ENCODE peak calls at places on chromosomes 16 and 17, in ten cellular contexts. S is NCI-H1930, G is mammary epithelial cell, D is AG08395, E is uterus, I is erythroblast, V is NCI-H510A, R is NCI-H1105 treated with DMSO at 0.1 percent for 48 hours, F is EL, O is sciatic nerve. A is an unnamed sample.
A peak's percentile ranks its signal among the peaks of the same experiment; 100 is the strongest.

GRCh38 chr17:69326302-69327059 is 452 bp downstream of the ABCA5 start:
- DNase-seq in I (no peak), D (peak; percentile 10), O (no peak), R (peak; percentile 44), F (peak; percentile 49), V (no peak), S (no peak), E (no peak), G (peak; percentile 76), A (no peak)

GRCh38 chr17:41654134-41654907 is 29.9 kb upstream of the KRT17 start:
- DNase-seq in I (no peak), G (peak; percentile 100), V (no peak), F (no peak), E (no peak), R (peak; percentile 37), O (no peak), D (no peak), S (no peak), A (no peak)

GRCh38 chr16:53504665-53505064 is 1.7 kb upstream of the AKTIP start:
- DNase-seq in I (no peak), O (no peak), S (no peak), D (no peak), E (peak; percentile 40), R (no peak), G (peak; percentile 4), F (peak; percentile 47), V (no peak), A (peak; percentile 46)

GRCh38 chr16:88499836-88500251 is 46.8 kb downstream of the ZFPM1 start:
- DNase-seq in E (no peak), G (no peak), O (no peak), V (no peak), S (no peak), I (peak; percentile 58), F (no peak), R (no peak), D (no peak), A (no peak)

GRCh38 chr17:46862949-46863348 is 11.6 kb downstream of the WNT9B start:
- DNase-seq in G (no peak), D (no peak), V (no peak), I (peak; percentile 30), O (no peak), R (no peak), S (no peak), F (no peak), E (no peak), A (no peak)

GRCh38 chr16:48035142-48035541 is 120.7 kb downstream of the ABCC12 start:
- DNase-seq in V (no peak), S (no peak), F (no peak), G (peak; percentile 12), I (no peak), O (no peak), E (no peak), R (no peak), D (no peak), A (no peak)

GRCh38 chr17:65800655-65801054 is 239.2 kb upstream of the AXIN2 start:
- DNase-seq in V (no peak), D (no peak), R (no peak), S (no peak), F (no peak), E (no peak), G (no peak), O (no peak), I (no peak), A (no peak)

GRCh38 chr17:69913241-69914015 is 161.6 kb upstream of the KCNJ16 start:
- DNase-seq in D (no peak), I (no peak), E (no peak), G (no peak), O (no peak), R (no peak), S (no peak), F (no peak), V (no peak), A (no peak)

GRCh38 chr17:40554646-40555295 is 10.5 kb downstream of the CCR7 start:
- DNase-seq in V (no peak), I (no peak), S (no peak), R (no peak), F (no peak), G (no peak), O (peak; percentile 63), E (peak; percentile 29), D (no peak), A (no peak)

GRCh38 chr16:66695935-66696668 is 441 bp downstream of the CMTM4 start:
- DNase-seq in F (no peak), O (peak; percentile 62), D (no peak), S (no peak), I (no peak), E (peak; percentile 19), G (peak; percentile 65), R (peak; percentile 39), V (peak; percentile 37), A (no peak)

GRCh38 chr17:46192484-46193245 is 564 bp downstream of the KANSL1 start:
- DNase-seq in V (peak; percentile 87), R (peak; percentile 80), G (peak; percentile 50), E (peak; percentile 68), O (peak; percentile 83), I (peak; percentile 91), F (peak; percentile 84), D (peak; percentile 80), S (peak; percentile 63), A (peak; percentile 78)

GRCh38 chr16:67071476-67072048 is 38.2 kb upstream of the PHAF1 start:
- DNase-seq in E (no peak), S (no peak), D (no peak), G (no peak), F (no peak), V (no peak), I (no peak), R (no peak), O (no peak), A (no peak)

GRCh38 chr17:64056269-64057005 is 36.0 kb upstream of the ICAM2 start:
- DNase-seq in G (no peak), S (no peak), E (no peak), D (no peak), R (no peak), O (no peak), V (peak; percentile 19), F (no peak), I (no peak), A (no peak)

GRCh38 chr16:16150117-16150877 is 73.0 kb downstream of the ABCC6 start:
- DNase-seq in R (no peak), S (no peak), D (peak; percentile 32), F (no peak), I (no peak), O (no peak), G (no peak), V (no peak), E (peak; percentile 56), A (no peak)

GRCh38 chr17:58156839-58157803 is 8.9 kb downstream of the OR4D1 start:
- DNase-seq in D (no peak), S (peak; percentile 50), F (peak; percentile 5), V (peak; percentile 38), E (no peak), O (no peak), G (peak; percentile 8), I (peak; percentile 12), R (peak; percentile 66), A (no peak)

GRCh38 chr16:52471650-52472370 is 75.1 kb downstream of the TOX3 start:
- DNase-seq in F (no peak), I (no peak), S (no peak), G (no peak), D (no peak), O (no peak), V (no peak), R (no peak), E (no peak), A (peak; percentile 71)

GRCh38 chr17:72691601-72692000 is 400.9 kb downstream of the SLC39A11 start:
- DNase-seq in G (peak; percentile 51), I (no peak), D (peak; percentile 73), F (peak; percentile 67), E (no peak), R (no peak), O (no peak), S (no peak), V (no peak), A (peak; percentile 65)

GRCh38 chr17:16417896-16418683 is 2.7 kb downstream of the TRPV2 start:
- DNase-seq in D (peak; percentile 61), R (no peak), I (no peak), G (no peak), S (no peak), O (no peak), E (no peak), V (no peak), F (peak; percentile 80), A (peak; percentile 63)

GRCh38 chr16:83810906-83811305 is 3.1 kb downstream of the HSBP1 start:
- DNase-seq in E (no peak), I (no peak), G (no peak), R (no peak), F (no peak), V (no peak), S (no peak), D (no peak), O (no peak), A (no peak)

GRCh38 chr16:69724981-69725479 is 1.3 kb downstream of the NQO1 start:
- DNase-seq in I (no peak), E (no peak), F (peak; percentile 16), R (no peak), G (no peak), O (no peak), S (no peak), D (no peak), V (no peak), A (no peak)

GRCh38 chr17:41777579-41778188 is 8.8 kb downstream of the JUP start:
- DNase-seq in R (peak; percentile 80), E (peak; percentile 86), D (peak; percentile 88), I (no peak), G (peak; percentile 65), V (peak; percentile 87), S (no peak), F (peak; percentile 91), O (peak; percentile 88), A (peak; percentile 95)

GRCh38 chr16:79439866-79440265 is 160.7 kb downstream of the MAF start:
- DNase-seq in E (no peak), D (no peak), I (no peak), O (no peak), S (no peak), R (no peak), F (no peak), G (no peak), V (no peak), A (no peak)

GRCh38 chr16:55563797-55564196 is 2.7 kb upstream of the CAPNS2 start:
- DNase-seq in F (no peak), I (no peak), E (no peak), D (no peak), R (no peak), G (no peak), V (no peak), O (no peak), S (no peak), A (peak; percentile 31)